ENCODE peak calls at places on chromosomes 13 and 19, in four cellular contexts. O is HFFc6, Z is NCI-H748 treated with DMSO at 0.1 percent for 48 hours, U is T-helper 1 cell. X is an unnamed sample.

GRCh38 chr19:35871611-35872010 is 3.2 kb downstream of the APLP1 start:
- DNase-seq in O (no peak), Z (no peak), U (no peak), X (no peak)

GRCh38 chr13:81171065-81171647 is 830.2 kb upstream of the SPRY2 start:
- DNase-seq in O (peak), Z (peak), U (no peak), X (no peak)

GRCh38 chr19:23436318-23436717 is 41.0 kb upstream of the ZNF91 start:
- DNase-seq in O (no peak), Z (no peak), U (no peak), X (peak)

GRCh38 chr19:33292595-33293254 is 9.6 kb downstream of the CEBPA start:
- DNase-seq in O (peak), Z (no peak), U (no peak), X (peak)

GRCh38 chr13:106373989-106374572 is 161.4 kb downstream of the EFNB2 start:
- DNase-seq in O (no peak), Z (no peak), U (no peak), X (no peak)

GRCh38 chr13:30105381-30105780 is 202.0 kb downstream of the KATNAL1 start:
- DNase-seq in O (no peak), Z (no peak), U (no peak), X (no peak)

GRCh38 chr19:30882411-30883005 is 466.7 kb downstream of the TSHZ3 start:
- DNase-seq in O (no peak), Z (no peak), U (no peak), X (no peak)

GRCh38 chr19:17170538-17171297 is 44.4 kb upstream of the USE1 start:
- DNase-seq in O (no peak), Z (no peak), U (no peak), X (no peak)

GRCh38 chr19:29417048-29417447 is 108.7 kb upstream of the VSTM2B start:
- DNase-seq in O (no peak), Z (no peak), U (no peak), X (no peak)

GRCh38 chr19:10145031-10145430 is 25.3 kb upstream of the EIF3G start:
- DNase-seq in O (no peak), Z (no peak), U (no peak), X (no peak)

GRCh38 chr13:77034883-77035282 is 7.9 kb upstream of the FBXL3 start:
- DNase-seq in O (peak), Z (no peak), U (no peak), X (no peak)

GRCh38 chr13:43245374-43245964 is 222.1 kb downstream of the DNAJC15 start:
- DNase-seq in O (peak), Z (no peak), U (no peak), X (no peak)

GRCh38 chr19:944171-944567 is 18.3 kb downstream of the ARID3A start:
- DNase-seq in O (no peak), Z (no peak), U (no peak), X (peak)

GRCh38 chr19:53549354-53549753 is 11.4 kb downstream of the ZNF331 start:
- DNase-seq in O (peak), Z (no peak), U (no peak), X (no peak)

GRCh38 chr19:4567584-4568071 is 8.1 kb upstream of the SEMA6B start:
- DNase-seq in O (peak), Z (no peak), U (peak), X (peak)

GRCh38 chr13:85650613-85651012 is 148.6 kb downstream of the SLITRK6 start:
- DNase-seq in O (no peak), Z (no peak), U (no peak), X (no peak)

GRCh38 chr13:49124693-49125304 is 95.3 kb upstream of the MLNR start:
- DNase-seq in O (no peak), Z (no peak), U (no peak), X (no peak)

GRCh38 chr13:32164622-32165268 is 133.2 kb downstream of the FRY start:
- DNase-seq in O (peak), Z (peak), U (peak), X (peak)

GRCh38 chr13:112184851-112185371 is 118.0 kb downstream of the SOX1 start:
- DNase-seq in O (no peak), Z (no peak), U (no peak), X (no peak)

GRCh38 chr13:80448725-80449124 is 107.8 kb upstream of the SPRY2 start:
- DNase-seq in O (no peak), Z (no peak), U (no peak), X (no peak)

GRCh38 chr19:15170345-15170744 is 30.4 kb downstream of the NOTCH3 start:
- DNase-seq in O (no peak), Z (no peak), U (no peak), X (no peak)

GRCh38 chr19:5563941-5564612 is 3.7 kb downstream of the TINCR start:
- DNase-seq in O (peak), Z (no peak), U (no peak), X (no peak)

GRCh38 chr13:44331446-44331845 is 42.2 kb upstream of the SERP2 start:
- DNase-seq in O (no peak), Z (no peak), U (no peak), X (no peak)

GRCh38 chr19:29785955-29786589 is 25.7 kb upstream of the CCNE1 start:
- DNase-seq in O (no peak), Z (no peak), U (peak), X (no peak)

GRCh38 chr13:70874646-70875045 is 766.4 kb upstream of the KLHL1 start:
- DNase-seq in O (no peak), Z (no peak), U (no peak), X (no peak)

GRCh38 chr13:112709825-112710783 is 20.3 kb downstream of the ATP11A start:
- DNase-seq in O (no peak), Z (no peak), U (no peak), X (no peak)

GRCh38 chr13:75038315-75038881 is 443.6 kb downstream of the TBC1D4 start:
- DNase-seq in O (no peak), Z (peak), U (no peak), X (no peak)

GRCh38 chr13:77544365-77544764 is 8.9 kb downstream of the SCEL start:
- DNase-seq in O (no peak), Z (no peak), U (no peak), X (peak)

GRCh38 chr19:15631817-15632216 is 8.9 kb upstream of the CYP4F3 start:
- DNase-seq in O (no peak), Z (no peak), U (no peak), X (no peak)

GRCh38 chr13:32752997-32753606 is 166.8 kb downstream of the PDS5B start:
- DNase-seq in O (no peak), Z (peak), U (no peak), X (no peak)

GRCh38 chr13:44153536-44153935 is 220.1 kb upstream of the SERP2 start:
- DNase-seq in O (no peak), Z (no peak), U (no peak), X (no peak)

GRCh38 chr19:34960103-34960805 is 3.8 kb downstream of the ZNF792 start:
- DNase-seq in O (peak), Z (no peak), U (no peak), X (no peak)

X was measured in colonic mucosa.